ENCODE peak calls at places on chromosomes 1 and 21, in five cellular contexts. One of them, this sample, is unnamed.

GRCh38 chr1:109427171-109427467 is 871 bp upstream of the PSMA5 start:
- DNase-seq in IMR-90: no peak
- DNase-seq in mesenchymal stem cell: no peak
- DNase-seq in H1: no peak
- DNase-seq in neuronal stem cell: no peak
- DNase-seq in this sample: no peak

GRCh38 chr1:71307451-71307850 is 226.6 kb upstream of the ZRANB2 start:
- DNase-seq in IMR-90: peak
- DNase-seq in neuronal stem cell: no peak
- DNase-seq in H1: no peak
- DNase-seq in mesenchymal stem cell: peak
- DNase-seq in this sample: no peak

GRCh38 chr1:22190731-22191130 is 47.8 kb upstream of the WNT4 start:
- DNase-seq in neuronal stem cell: no peak
- DNase-seq in IMR-90: no peak
- DNase-seq in H1: no peak
- DNase-seq in mesenchymal stem cell: no peak
- DNase-seq in this sample: no peak

GRCh38 chr1:215583185-215583692 is 16.1 kb downstream of the KCTD3 start:
- DNase-seq in neuronal stem cell: no peak
- DNase-seq in mesenchymal stem cell: no peak
- DNase-seq in IMR-90: no peak
- DNase-seq in H1: no peak
- DNase-seq in this sample: peak

GRCh38 chr1:212218911-212219310 is 66.3 kb upstream of the PPP2R5A start:
- DNase-seq in IMR-90: peak
- DNase-seq in mesenchymal stem cell: peak
- DNase-seq in neuronal stem cell: no peak
- DNase-seq in H1: no peak
- DNase-seq in this sample: no peak

GRCh38 chr1:3785458-3786157 is 10.7 kb downstream of the LRRC47 start:
- DNase-seq in IMR-90: no peak
- DNase-seq in H1: no peak
- DNase-seq in mesenchymal stem cell: peak
- DNase-seq in neuronal stem cell: no peak
- DNase-seq in this sample: peak

GRCh38 chr1:9538669-9539164 is 548 bp upstream of the SLC25A33 start:
- DNase-seq in H1: no peak
- DNase-seq in neuronal stem cell: no peak
- DNase-seq in mesenchymal stem cell: no peak
- DNase-seq in IMR-90: no peak
- DNase-seq in this sample: no peak

GRCh38 chr1:61093525-61094137 is 11.3 kb downstream of the NFIA start:
- DNase-seq in IMR-90: no peak
- DNase-seq in neuronal stem cell: no peak
- DNase-seq in H1: no peak
- DNase-seq in mesenchymal stem cell: no peak
- DNase-seq in this sample: no peak

GRCh38 chr1:179828554-179829110 is 49.0 kb downstream of the TOR1AIP2 start:
- DNase-seq in mesenchymal stem cell: no peak
- DNase-seq in neuronal stem cell: no peak
- DNase-seq in H1: no peak
- DNase-seq in IMR-90: no peak
- DNase-seq in this sample: no peak

GRCh38 chr21:43916691-43917514 is 51.9 kb downstream of the AGPAT3 start:
- DNase-seq in mesenchymal stem cell: no peak
- DNase-seq in neuronal stem cell: no peak
- DNase-seq in IMR-90: peak
- DNase-seq in H1: no peak
- DNase-seq in this sample: no peak

GRCh38 chr1:108817016-108817415 is 39.9 kb downstream of the AKNAD1 start:
- DNase-seq in IMR-90: peak
- DNase-seq in H1: no peak
- DNase-seq in neuronal stem cell: no peak
- DNase-seq in mesenchymal stem cell: peak
- DNase-seq in this sample: no peak

GRCh38 chr1:188372821-188373220 is 1544.1 kb downstream of the PLA2G4A start:
- DNase-seq in IMR-90: no peak
- DNase-seq in H1: no peak
- DNase-seq in neuronal stem cell: no peak
- DNase-seq in mesenchymal stem cell: no peak
- DNase-seq in this sample: no peak

GRCh38 chr1:99936071-99936470 is 33.7 kb upstream of the SLC35A3 start:
- DNase-seq in neuronal stem cell: no peak
- DNase-seq in mesenchymal stem cell: no peak
- DNase-seq in IMR-90: no peak
- DNase-seq in H1: no peak
- DNase-seq in this sample: no peak

GRCh38 chr1:175314300-175314699 is 121.7 kb upstream of the KIAA0040 start:
- DNase-seq in IMR-90: no peak
- DNase-seq in H1: no peak
- DNase-seq in mesenchymal stem cell: no peak
- DNase-seq in neuronal stem cell: no peak
- DNase-seq in this sample: no peak

GRCh38 chr1:242017580-242018233 is 18.8 kb upstream of the MAP1LC3C start:
- DNase-seq in IMR-90: peak
- DNase-seq in mesenchymal stem cell: peak
- DNase-seq in H1: no peak
- DNase-seq in neuronal stem cell: no peak
- DNase-seq in this sample: peak

GRCh38 chr1:203290261-203291089 is 14.8 kb upstream of the BTG2 start:
- DNase-seq in mesenchymal stem cell: peak
- DNase-seq in IMR-90: peak
- DNase-seq in H1: peak
- DNase-seq in neuronal stem cell: peak
- DNase-seq in this sample: peak

GRCh38 chr1:232413674-232414073 is 216.3 kb downstream of the SIPA1L2 start:
- DNase-seq in IMR-90: no peak
- DNase-seq in mesenchymal stem cell: no peak
- DNase-seq in neuronal stem cell: no peak
- DNase-seq in H1: no peak
- DNase-seq in this sample: no peak

GRCh38 chr1:246537887-246538286 is 28.2 kb downstream of the TFB2M start:
- DNase-seq in IMR-90: no peak
- DNase-seq in neuronal stem cell: no peak
- DNase-seq in mesenchymal stem cell: no peak
- DNase-seq in H1: no peak
- DNase-seq in this sample: no peak

GRCh38 chr1:62799688-62800087 is 15.8 kb downstream of the ATG4C start:
- DNase-seq in IMR-90: no peak
- DNase-seq in neuronal stem cell: no peak
- DNase-seq in mesenchymal stem cell: no peak
- DNase-seq in H1: no peak
- DNase-seq in this sample: no peak

GRCh38 chr1:31154000-31154631 is 85.6 kb downstream of the NKAIN1 start:
- DNase-seq in H1: no peak
- DNase-seq in neuronal stem cell: no peak
- DNase-seq in IMR-90: no peak
- DNase-seq in mesenchymal stem cell: no peak
- DNase-seq in this sample: no peak

GRCh38 chr1:88658419-88658818 is 25.7 kb upstream of the PKN2 start:
- DNase-seq in IMR-90: no peak
- DNase-seq in mesenchymal stem cell: no peak
- DNase-seq in neuronal stem cell: no peak
- DNase-seq in H1: no peak
- DNase-seq in this sample: no peak

GRCh38 chr1:9717193-9718005 is 65.9 kb downstream of the PIK3CD start:
- DNase-seq in H1: no peak
- DNase-seq in mesenchymal stem cell: no peak
- DNase-seq in neuronal stem cell: no peak
- DNase-seq in IMR-90: no peak
- DNase-seq in this sample: peak

GRCh38 chr1:90831910-90832309 is 114.8 kb upstream of the BARHL2 start:
- DNase-seq in neuronal stem cell: no peak
- DNase-seq in H1: no peak
- DNase-seq in IMR-90: no peak
- DNase-seq in mesenchymal stem cell: no peak
- DNase-seq in this sample: no peak

GRCh38 chr1:116152577-116152943 is 41.4 kb downstream of the MAB21L3 start:
- DNase-seq in mesenchymal stem cell: no peak
- DNase-seq in H1: no peak
- DNase-seq in IMR-90: no peak
- DNase-seq in neuronal stem cell: no peak
- DNase-seq in this sample: no peak
- H2BK15ac ChIP-seq in mesenchymal stem cell: no peak
- H2BK15ac ChIP-seq in H1: no peak
- H2BK15ac ChIP-seq in IMR-90: no peak
- H2BK15ac ChIP-seq in neuronal stem cell: peak
- H2BK15ac ChIP-seq in this sample: no peak

GRCh38 chr1:226308166-226308722 is 720 bp downstream of the LIN9 start:
- DNase-seq in neuronal stem cell: no peak
- DNase-seq in mesenchymal stem cell: no peak
- DNase-seq in IMR-90: no peak
- DNase-seq in H1: no peak
- DNase-seq in this sample: no peak
- H3K27ac ChIP-seq in neuronal stem cell: no peak
- H3K27ac ChIP-seq in mesenchymal stem cell: no peak
- H3K27ac ChIP-seq in IMR-90: peak
- H3K27ac ChIP-seq in H1: peak
- H3K27ac ChIP-seq in this sample: no peak

GRCh38 chr21:42670058-42670830 is 16.8 kb downstream of the PDE9A start:
- DNase-seq in neuronal stem cell: no peak
- DNase-seq in IMR-90: no peak
- DNase-seq in mesenchymal stem cell: no peak
- DNase-seq in H1: no peak
- DNase-seq in this sample: no peak
- H3K9ac ChIP-seq in neuronal stem cell: peak
- H3K9ac ChIP-seq in IMR-90: no peak
- H3K9ac ChIP-seq in mesenchymal stem cell: no peak
- H3K9ac ChIP-seq in H1: no peak
- H3K9ac ChIP-seq in this sample: no peak

GRCh38 chr1:66271216-66271903 is 262.6 kb upstream of the SGIP1 start:
- DNase-seq in H1: peak
- DNase-seq in neuronal stem cell: peak
- DNase-seq in IMR-90: peak
- DNase-seq in mesenchymal stem cell: peak
- DNase-seq in this sample: peak

GRCh38 chr1:66267211-66267940 is 266.6 kb upstream of the SGIP1 start:
- DNase-seq in neuronal stem cell: no peak
- DNase-seq in IMR-90: no peak
- DNase-seq in mesenchymal stem cell: no peak
- DNase-seq in H1: no peak
- DNase-seq in this sample: no peak

GRCh38 chr1:66269222-66269621 is 264.7 kb upstream of the SGIP1 start:
- DNase-seq in neuronal stem cell: no peak
- DNase-seq in H1: no peak
- DNase-seq in mesenchymal stem cell: no peak
- DNase-seq in IMR-90: no peak
- DNase-seq in this sample: no peak

GRCh38 chr1:66271904-66272254 is 262.1 kb upstream of the SGIP1 start:
- DNase-seq in mesenchymal stem cell: no peak
- DNase-seq in neuronal stem cell: no peak
- DNase-seq in IMR-90: peak
- DNase-seq in H1: no peak
- DNase-seq in this sample: no peak

GRCh38 chr1:66270122-66270812 is 263.7 kb upstream of the SGIP1 start:
- DNase-seq in mesenchymal stem cell: peak
- DNase-seq in neuronal stem cell: no peak
- DNase-seq in H1: no peak
- DNase-seq in IMR-90: peak
- DNase-seq in this sample: no peak
- H2BK15ac ChIP-seq in mesenchymal stem cell: no peak
- H2BK15ac ChIP-seq in neuronal stem cell: no peak
- H2BK15ac ChIP-seq in H1: no peak
- H2BK15ac ChIP-seq in IMR-90: peak
- H2BK15ac ChIP-seq in this sample: no peak

This sample was measured in H9.